ENCODE peak calls at places on chromosomes 5 and 9, in six cellular contexts. One of them, this sample, is unnamed.

GRCh38 chr9:98917691-98918487 is 25.8 kb upstream of the COL15A1 start:
- DNase-seq in neural progenitor cell: no peak
- DNase-seq in uterus: no peak
- DNase-seq in AG04449: no peak
- DNase-seq in left ventricle myocardium inferior: no peak
- DNase-seq in astrocyte of the cerebellum: no peak
- DNase-seq in this sample: peak; percentile 3

GRCh38 chr5:150764530-150764929 is 5.7 kb upstream of the DCTN4 start:
- DNase-seq in neural progenitor cell: no peak
- DNase-seq in uterus: no peak
- DNase-seq in AG04449: no peak
- DNase-seq in left ventricle myocardium inferior: no peak
- DNase-seq in astrocyte of the cerebellum: no peak
- DNase-seq in this sample: no peak

GRCh38 chr5:27353540-27353939 is 315.2 kb upstream of the CDH9 start:
- DNase-seq in neural progenitor cell: no peak
- DNase-seq in uterus: no peak
- DNase-seq in AG04449: no peak
- DNase-seq in left ventricle myocardium inferior: no peak
- DNase-seq in astrocyte of the cerebellum: no peak
- DNase-seq in this sample: no peak

GRCh38 chr5:130801963-130802362 is 363.1 kb downstream of the HINT1 start:
- DNase-seq in neural progenitor cell: no peak
- DNase-seq in uterus: no peak
- DNase-seq in AG04449: no peak
- DNase-seq in left ventricle myocardium inferior: no peak
- DNase-seq in astrocyte of the cerebellum: no peak
- DNase-seq in this sample: no peak

GRCh38 chr5:3116366-3116765 is 364.9 kb upstream of the IRX2 start:
- DNase-seq in neural progenitor cell: no peak
- DNase-seq in uterus: no peak
- DNase-seq in AG04449: no peak
- DNase-seq in left ventricle myocardium inferior: no peak
- DNase-seq in astrocyte of the cerebellum: no peak
- DNase-seq in this sample: no peak

GRCh38 chr9:128396970-128397613 is 23.6 kb upstream of the CERCAM start:
- DNase-seq in neural progenitor cell: peak; percentile 33
- DNase-seq in uterus: peak; percentile 28
- DNase-seq in AG04449: no peak
- DNase-seq in left ventricle myocardium inferior: peak; percentile 58
- DNase-seq in astrocyte of the cerebellum: no peak
- DNase-seq in this sample: no peak

GRCh38 chr9:101509572-101509971 is 24.1 kb upstream of the RNF20 start:
- DNase-seq in neural progenitor cell: no peak
- DNase-seq in uterus: no peak
- DNase-seq in AG04449: no peak
- DNase-seq in left ventricle myocardium inferior: no peak
- DNase-seq in astrocyte of the cerebellum: no peak
- DNase-seq in this sample: no peak

GRCh38 chr5:58261605-58262004 is 198.3 kb downstream of the PLK2 start:
- DNase-seq in neural progenitor cell: no peak
- DNase-seq in uterus: no peak
- DNase-seq in AG04449: no peak
- DNase-seq in left ventricle myocardium inferior: no peak
- DNase-seq in astrocyte of the cerebellum: no peak
- DNase-seq in this sample: no peak

GRCh38 chr5:156326718-156327259 is at the start of gene SGCD:
- DNase-seq in neural progenitor cell: peak; percentile 8
- DNase-seq in uterus: peak; percentile 53
- DNase-seq in AG04449: peak; percentile 74
- DNase-seq in left ventricle myocardium inferior: peak; percentile 71
- DNase-seq in astrocyte of the cerebellum: peak; percentile 55
- DNase-seq in this sample: peak; percentile 1

GRCh38 chr9:134989206-134990065 is 71.7 kb upstream of the FCN1 start:
- DNase-seq in neural progenitor cell: no peak
- DNase-seq in uterus: no peak
- DNase-seq in AG04449: no peak
- DNase-seq in left ventricle myocardium inferior: no peak
- DNase-seq in astrocyte of the cerebellum: no peak
- DNase-seq in this sample: no peak

GRCh38 chr5:121024416-121025311 is 560.6 kb downstream of the PRR16 start:
- DNase-seq in neural progenitor cell: no peak
- DNase-seq in uterus: no peak
- DNase-seq in AG04449: no peak
- DNase-seq in left ventricle myocardium inferior: no peak
- DNase-seq in astrocyte of the cerebellum: no peak
- DNase-seq in this sample: no peak

GRCh38 chr9:82970359-82970758 is 92.6 kb downstream of the RASEF start:
- DNase-seq in neural progenitor cell: no peak
- DNase-seq in uterus: no peak
- DNase-seq in AG04449: no peak
- DNase-seq in left ventricle myocardium inferior: no peak
- DNase-seq in astrocyte of the cerebellum: no peak
- DNase-seq in this sample: no peak

GRCh38 chr5:32639943-32640342 is 54.6 kb downstream of the SUB1 start:
- DNase-seq in neural progenitor cell: no peak
- DNase-seq in uterus: no peak
- DNase-seq in AG04449: no peak
- DNase-seq in left ventricle myocardium inferior: no peak
- DNase-seq in astrocyte of the cerebellum: no peak
- DNase-seq in this sample: peak; percentile 35

GRCh38 chr5:180811623-180812119 is 9.1 kb upstream of the MGAT1 start:
- DNase-seq in neural progenitor cell: no peak
- DNase-seq in uterus: no peak
- DNase-seq in AG04449: no peak
- DNase-seq in left ventricle myocardium inferior: no peak
- DNase-seq in astrocyte of the cerebellum: no peak
- DNase-seq in this sample: no peak

GRCh38 chr5:126972062-126972895 is 58.1 kb downstream of the MARCHF3 start:
- DNase-seq in neural progenitor cell: no peak
- DNase-seq in uterus: no peak
- DNase-seq in AG04449: no peak
- DNase-seq in left ventricle myocardium inferior: no peak
- DNase-seq in astrocyte of the cerebellum: no peak
- DNase-seq in this sample: no peak

GRCh38 chr5:9715891-9716335 is 85.8 kb upstream of the TAS2R1 start:
- DNase-seq in neural progenitor cell: no peak
- DNase-seq in uterus: no peak
- DNase-seq in AG04449: no peak
- DNase-seq in left ventricle myocardium inferior: no peak
- DNase-seq in astrocyte of the cerebellum: no peak
- DNase-seq in this sample: no peak

GRCh38 chr5:150256416-150257064 is 33.0 kb downstream of the CAMK2A start:
- DNase-seq in neural progenitor cell: peak; percentile 65
- DNase-seq in uterus: no peak
- DNase-seq in AG04449: no peak
- DNase-seq in left ventricle myocardium inferior: no peak
- DNase-seq in astrocyte of the cerebellum: no peak
- DNase-seq in this sample: no peak

GRCh38 chr5:885529-885928 is 7.1 kb downstream of the BRD9 start:
- DNase-seq in neural progenitor cell: no peak
- DNase-seq in uterus: no peak
- DNase-seq in AG04449: no peak
- DNase-seq in left ventricle myocardium inferior: peak; percentile 83
- DNase-seq in astrocyte of the cerebellum: no peak
- DNase-seq in this sample: no peak

GRCh38 chr5:174284873-174285272 is 239.4 kb downstream of the NSG2 start:
- DNase-seq in neural progenitor cell: no peak
- DNase-seq in uterus: no peak
- DNase-seq in AG04449: no peak
- DNase-seq in left ventricle myocardium inferior: no peak
- DNase-seq in astrocyte of the cerebellum: no peak
- DNase-seq in this sample: no peak

GRCh38 chr5:127799293-127799905 is 96.2 kb downstream of the CCDC192 start:
- DNase-seq in neural progenitor cell: no peak
- DNase-seq in uterus: no peak
- DNase-seq in AG04449: no peak
- DNase-seq in left ventricle myocardium inferior: no peak
- DNase-seq in astrocyte of the cerebellum: no peak
- DNase-seq in this sample: no peak

GRCh38 chr9:71767421-71768321 is 642 bp downstream of the CEMIP2 start:
- DNase-seq in neural progenitor cell: peak; percentile 96
- DNase-seq in uterus: peak; percentile 23
- DNase-seq in AG04449: no peak
- DNase-seq in left ventricle myocardium inferior: peak; percentile 20
- DNase-seq in astrocyte of the cerebellum: no peak
- DNase-seq in this sample: no peak

GRCh38 chr5:140114341-140115185 is 654 bp downstream of the PURA start:
- DNase-seq in neural progenitor cell: peak; percentile 67
- DNase-seq in uterus: peak; percentile 47
- DNase-seq in AG04449: no peak
- DNase-seq in left ventricle myocardium inferior: peak; percentile 66
- DNase-seq in astrocyte of the cerebellum: no peak
- DNase-seq in this sample: no peak

GRCh38 chr5:159049844-159050318 is 49.8 kb downstream of the EBF1 start:
- DNase-seq in neural progenitor cell: no peak
- DNase-seq in uterus: peak; percentile 44
- DNase-seq in AG04449: no peak
- DNase-seq in left ventricle myocardium inferior: no peak
- DNase-seq in astrocyte of the cerebellum: peak; percentile 60
- DNase-seq in this sample: no peak

DNA sequence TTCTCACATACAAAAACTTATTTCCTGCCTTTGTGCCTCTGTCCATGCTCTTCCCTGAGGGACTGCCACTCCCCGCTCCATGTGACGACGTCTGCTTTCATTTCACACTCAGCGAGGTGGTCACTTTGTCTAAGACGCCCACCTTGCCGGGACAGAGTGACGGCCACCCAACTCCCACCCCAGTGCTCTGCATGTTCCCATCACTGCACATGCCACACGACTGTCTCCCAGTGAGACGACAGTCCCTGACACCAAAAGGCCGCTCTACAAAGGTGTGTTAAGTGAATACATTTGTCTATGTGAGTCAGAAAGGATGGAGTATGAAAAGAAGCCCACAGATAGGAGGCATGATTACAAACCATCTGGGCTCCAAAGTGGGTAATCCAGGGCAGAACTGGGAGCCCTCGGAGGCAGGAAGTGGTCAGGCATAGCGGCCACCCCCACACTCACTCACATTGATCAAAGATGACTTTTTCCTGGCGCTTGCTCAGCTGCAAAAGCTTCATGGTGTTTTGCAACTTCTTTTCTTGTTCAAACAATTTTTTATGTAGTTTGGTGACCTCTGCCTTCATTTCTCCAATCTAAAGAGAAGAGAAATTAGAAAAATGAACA is 185.8 kb downstream of the CDK5RAP2 start:
- DNase-seq in neural progenitor cell: no peak
- DNase-seq in uterus: no peak
- DNase-seq in AG04449: peak; percentile 82
- DNase-seq in left ventricle myocardium inferior: no peak
- DNase-seq in astrocyte of the cerebellum: peak; percentile 83
- DNase-seq in this sample: no peak
- TF ChIP-seq CTCF in neural progenitor cell: no peak
- TF ChIP-seq CTCF in uterus: no peak
- TF ChIP-seq CTCF in AG04449: no peak
- TF ChIP-seq CTCF in left ventricle myocardium inferior: no peak
- TF ChIP-seq CTCF in astrocyte of the cerebellum: no peak
- TF ChIP-seq CTCF in this sample: peak; percentile 4

GRCh38 chr9:137110911-137111787 is 3.4 kb downstream of the DPP7 start:
- DNase-seq in neural progenitor cell: no peak
- DNase-seq in uterus: no peak
- DNase-seq in AG04449: no peak
- DNase-seq in left ventricle myocardium inferior: no peak
- DNase-seq in astrocyte of the cerebellum: no peak
- DNase-seq in this sample: no peak
- H3K4me3 ChIP-seq in neural progenitor cell: no peak overlapping the region
- H3K4me3 ChIP-seq in uterus: no peak overlapping the region
- H3K4me3 ChIP-seq in AG04449: no peak overlapping the region
- H3K4me3 ChIP-seq in left ventricle myocardium inferior: no peak overlapping the region
- H3K4me3 ChIP-seq in astrocyte of the cerebellum: no peak overlapping the region
- H3K4me3 ChIP-seq in this sample: no peak overlapping the region

DNA sequence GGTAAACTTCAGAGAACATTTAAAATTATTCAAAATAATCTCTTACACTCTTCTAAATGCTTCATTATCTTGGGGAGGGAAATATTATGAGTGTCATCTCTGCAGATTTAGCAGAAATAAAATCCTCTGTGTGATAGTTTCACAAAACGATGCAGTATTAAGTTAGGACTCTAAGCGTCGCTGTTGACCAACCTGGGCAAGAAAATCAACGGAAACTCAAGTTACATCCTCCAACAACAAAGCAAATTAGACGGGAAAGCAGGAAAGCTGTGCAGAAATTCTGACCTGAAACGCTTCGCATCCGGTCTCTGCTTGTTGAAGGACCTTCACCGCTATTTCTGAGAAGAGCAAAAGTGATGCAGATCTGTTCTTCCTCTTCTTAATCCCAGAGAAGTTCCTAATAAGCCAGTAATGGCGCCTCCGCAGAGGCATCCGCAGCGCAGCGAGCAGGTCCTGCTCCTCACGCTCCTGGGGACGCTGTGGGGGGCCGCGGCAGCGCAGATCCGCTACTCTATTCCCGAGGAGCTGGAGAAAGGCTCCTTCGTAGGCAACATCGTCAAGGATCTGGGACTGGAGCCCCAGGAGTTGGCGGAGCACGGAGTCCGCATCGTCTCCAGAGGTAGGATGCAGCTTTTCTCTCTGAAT is at the start of gene PCDHGA6:
- DNase-seq in neural progenitor cell: no peak
- DNase-seq in uterus: no peak
- DNase-seq in AG04449: no peak
- DNase-seq in left ventricle myocardium inferior: no peak
- DNase-seq in astrocyte of the cerebellum: no peak
- DNase-seq in this sample: no peak
- TF ChIP-seq CTCF in neural progenitor cell: no peak
- TF ChIP-seq CTCF in uterus: no peak
- TF ChIP-seq CTCF in AG04449: no peak
- TF ChIP-seq CTCF in left ventricle myocardium inferior: peak; percentile 62
- TF ChIP-seq CTCF in astrocyte of the cerebellum: peak; percentile 46
- TF ChIP-seq CTCF in this sample: peak; percentile 57

DNA sequence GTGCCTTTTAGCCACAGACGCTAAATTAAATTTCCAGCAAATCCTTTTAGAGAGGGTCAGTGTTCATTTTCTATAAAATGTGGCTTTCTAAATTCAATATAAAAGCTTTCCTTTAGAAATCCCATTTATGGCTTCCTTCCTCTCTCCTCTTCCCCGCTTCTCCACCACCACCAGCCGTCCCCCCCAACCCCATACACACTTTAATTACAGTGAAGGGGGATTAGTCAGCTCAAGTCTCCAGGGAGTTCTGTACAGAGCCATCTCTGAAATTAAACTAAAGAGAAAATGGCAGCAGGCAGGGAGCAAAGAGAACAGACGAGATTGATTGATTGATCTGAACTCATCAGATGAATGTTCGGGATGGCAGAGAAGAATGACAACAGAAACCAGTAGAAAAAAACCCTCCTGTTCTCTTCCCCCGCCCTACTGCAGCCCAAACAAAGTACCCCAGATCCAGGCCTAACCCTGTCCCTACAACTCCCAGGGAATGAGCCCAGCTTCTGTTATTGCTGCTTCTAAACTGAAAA is 241.7 kb upstream of the PANK3 start:
- DNase-seq in neural progenitor cell: no peak
- DNase-seq in uterus: no peak
- DNase-seq in AG04449: no peak
- DNase-seq in left ventricle myocardium inferior: no peak
- DNase-seq in astrocyte of the cerebellum: no peak
- DNase-seq in this sample: no peak
- H3K4me3 ChIP-seq in neural progenitor cell: no peak overlapping the region
- H3K4me3 ChIP-seq in uterus: no peak overlapping the region
- H3K4me3 ChIP-seq in AG04449: no peak overlapping the region
- H3K4me3 ChIP-seq in left ventricle myocardium inferior: no peak overlapping the region
- H3K4me3 ChIP-seq in astrocyte of the cerebellum: no peak overlapping the region
- H3K4me3 ChIP-seq in this sample: no peak overlapping the region